ENCODE peak calls at places on chromosome 2, in eight cellular contexts. K is NCI-H1436, J is coronary artery, V is T-cell, D is GM18507, A is Peyer's patch, C is tibial nerve, M is GM06990. R is an unnamed sample.

GRCh38 chr2:133379159-133379558 is 189.1 kb downstream of the NCKAP5 start:
- DNase-seq in K (no peak), J (no peak), V (no peak), D (no peak), A (no peak), C (no peak), M (no peak), R (no peak)

GRCh38 chr2:38439226-38439612 is 62.1 kb upstream of the ATL2 start:
- DNase-seq in K (no peak), J (no peak), V (no peak), D (no peak), A (no peak), C (no peak), M (no peak), R (no peak)

GRCh38 chr2:55887906-55888625 is 35.5 kb downstream of the EFEMP1 start:
- DNase-seq in K (no peak), J (no peak), V (no peak), D (no peak), A (no peak), C (no peak), M (no peak), R (peak)

GRCh38 chr2:68905116-68905515 is 33.9 kb upstream of the BMP10 start:
- DNase-seq in K (no peak), J (no peak), V (no peak), D (no peak), A (no peak), C (no peak), M (no peak), R (no peak)

GRCh38 chr2:217873371-217873770 is 129.4 kb downstream of the TNS1 start:
- DNase-seq in K (no peak), J (no peak), V (no peak), D (no peak), A (no peak), C (no peak), M (no peak), R (no peak)

GRCh38 chr2:221399183-221399582 is 172.9 kb downstream of the EPHA4 start:
- DNase-seq in K (no peak), J (no peak), V (no peak), D (no peak), A (no peak), C (no peak), M (no peak), R (no peak)

GRCh38 chr2:29070542-29070941 is 3.8 kb downstream of the PCARE start:
- DNase-seq in K (no peak), J (no peak), V (no peak), D (no peak), A (no peak), C (no peak), M (no peak), R (no peak)

GRCh38 chr2:84481702-84482101 is 22.6 kb upstream of the SUCLG1 start:
- DNase-seq in K (no peak), J (no peak), V (peak), D (no peak), A (no peak), C (no peak), M (no peak), R (peak)

R was measured in MCF 10A.